ENCODE peak calls at places on chromosome 4, in four cellular contexts. One of them, this sample, is unnamed.

GRCh38 chr4:74038161-74039064 is at the start of gene CXCL3:
- DNase-seq in sigmoid colon: peak; percentile 79
- DNase-seq in esophagus muscularis mucosa: no peak
- DNase-seq in transverse colon: peak; percentile 86
- DNase-seq in this sample: peak; percentile 79

GRCh38 chr4:155208258-155209054 is at the start of gene NPY2R:
- DNase-seq in sigmoid colon: peak; percentile 56
- DNase-seq in esophagus muscularis mucosa: no peak
- DNase-seq in transverse colon: peak; percentile 7
- DNase-seq in this sample: no peak

GRCh38 chr4:150140774-150141400 is 62.6 kb downstream of the DCLK2 start:
- DNase-seq in sigmoid colon: no peak
- DNase-seq in esophagus muscularis mucosa: no peak
- DNase-seq in transverse colon: no peak
- DNase-seq in this sample: no peak

GRCh38 chr4:53640576-53641459 is 49.5 kb upstream of the LNX1 start:
- DNase-seq in sigmoid colon: no peak
- DNase-seq in esophagus muscularis mucosa: no peak
- DNase-seq in transverse colon: no peak
- DNase-seq in this sample: no peak

GRCh38 chr4:7687796-7688195 is 251.9 kb downstream of the AFAP1 start:
- DNase-seq in sigmoid colon: no peak
- DNase-seq in esophagus muscularis mucosa: no peak
- DNase-seq in transverse colon: no peak
- DNase-seq in this sample: no peak

GRCh38 chr4:168648929-168649328 is 152.1 kb downstream of the PALLD start:
- DNase-seq in sigmoid colon: no peak
- DNase-seq in esophagus muscularis mucosa: no peak
- DNase-seq in transverse colon: no peak
- DNase-seq in this sample: no peak

GRCh38 chr4:61588621-61589020 is 388.5 kb downstream of the ADGRL3 start:
- DNase-seq in sigmoid colon: no peak
- DNase-seq in esophagus muscularis mucosa: no peak
- DNase-seq in transverse colon: no peak
- DNase-seq in this sample: no peak

GRCh38 chr4:138242076-138242829 is at the start of gene SLC7A11:
- DNase-seq in sigmoid colon: no peak
- DNase-seq in esophagus muscularis mucosa: no peak
- DNase-seq in transverse colon: peak; percentile 83
- DNase-seq in this sample: no peak

GRCh38 chr4:100372432-100372831 is 145.4 kb downstream of the EMCN start:
- DNase-seq in sigmoid colon: no peak
- DNase-seq in esophagus muscularis mucosa: no peak
- DNase-seq in transverse colon: no peak
- DNase-seq in this sample: no peak

GRCh38 chr4:107857741-107858140 is 33.0 kb downstream of the SGMS2 start:
- DNase-seq in sigmoid colon: no peak
- DNase-seq in esophagus muscularis mucosa: no peak
- DNase-seq in transverse colon: no peak
- DNase-seq in this sample: no peak

GRCh38 chr4:1473718-1474117 is 67.5 kb upstream of the NKX1-1 start:
- DNase-seq in sigmoid colon: peak; percentile 50
- DNase-seq in esophagus muscularis mucosa: no peak
- DNase-seq in transverse colon: no peak
- DNase-seq in this sample: no peak

GRCh38 chr4:86358176-86358701 is 1.6 kb downstream of the MAPK10 start:
- DNase-seq in sigmoid colon: no peak
- DNase-seq in esophagus muscularis mucosa: no peak
- DNase-seq in transverse colon: no peak
- DNase-seq in this sample: no peak

GRCh38 chr4:150123073-150123472 is 44.8 kb downstream of the DCLK2 start:
- DNase-seq in sigmoid colon: no peak
- DNase-seq in esophagus muscularis mucosa: no peak
- DNase-seq in transverse colon: no peak
- DNase-seq in this sample: no peak

GRCh38 chr4:73653695-73654106 is 33.5 kb upstream of the RASSF6 start:
- DNase-seq in sigmoid colon: no peak
- DNase-seq in esophagus muscularis mucosa: no peak
- DNase-seq in transverse colon: peak; percentile 33
- DNase-seq in this sample: no peak

GRCh38 chr4:105569014-105569850 is 16.8 kb downstream of the ARHGEF38 start:
- DNase-seq in sigmoid colon: no peak
- DNase-seq in esophagus muscularis mucosa: no peak
- DNase-seq in transverse colon: no peak
- DNase-seq in this sample: no peak

GRCh38 chr4:80049402-80049801 is 23.6 kb downstream of the ANTXR2 start:
- DNase-seq in sigmoid colon: no peak
- DNase-seq in esophagus muscularis mucosa: no peak
- DNase-seq in transverse colon: no peak
- DNase-seq in this sample: no peak

GRCh38 chr4:169152899-169153298 is 117.9 kb downstream of the SH3RF1 start:
- DNase-seq in sigmoid colon: no peak
- DNase-seq in esophagus muscularis mucosa: no peak
- DNase-seq in transverse colon: no peak
- DNase-seq in this sample: no peak

GRCh38 chr4:142404191-142404611 is 441.9 kb downstream of the INPP4B start:
- DNase-seq in sigmoid colon: no peak
- DNase-seq in esophagus muscularis mucosa: no peak
- DNase-seq in transverse colon: no peak
- DNase-seq in this sample: no peak

GRCh38 chr4:40675166-40675565 is 45.5 kb upstream of the RBM47 start:
- DNase-seq in sigmoid colon: no peak
- DNase-seq in esophagus muscularis mucosa: no peak
- DNase-seq in transverse colon: no peak
- DNase-seq in this sample: no peak

GRCh38 chr4:40665844-40666243 is 36.2 kb upstream of the RBM47 start:
- DNase-seq in sigmoid colon: no peak
- DNase-seq in esophagus muscularis mucosa: no peak
- DNase-seq in transverse colon: no peak
- DNase-seq in this sample: no peak

GRCh38 chr4:40672528-40673522 is 43.2 kb upstream of the RBM47 start:
- DNase-seq in sigmoid colon: no peak
- DNase-seq in esophagus muscularis mucosa: no peak
- DNase-seq in transverse colon: no peak
- DNase-seq in this sample: no peak

GRCh38 chr4:40669504-40669903 is 39.8 kb upstream of the RBM47 start:
- DNase-seq in sigmoid colon: no peak
- DNase-seq in esophagus muscularis mucosa: no peak
- DNase-seq in transverse colon: no peak
- DNase-seq in this sample: no peak
- TF ChIP-seq EP300 in sigmoid colon: no peak
- TF ChIP-seq EP300 in esophagus muscularis mucosa: no peak
- TF ChIP-seq EP300 in transverse colon: no peak
- TF ChIP-seq EP300 in this sample: no peak

DNA sequence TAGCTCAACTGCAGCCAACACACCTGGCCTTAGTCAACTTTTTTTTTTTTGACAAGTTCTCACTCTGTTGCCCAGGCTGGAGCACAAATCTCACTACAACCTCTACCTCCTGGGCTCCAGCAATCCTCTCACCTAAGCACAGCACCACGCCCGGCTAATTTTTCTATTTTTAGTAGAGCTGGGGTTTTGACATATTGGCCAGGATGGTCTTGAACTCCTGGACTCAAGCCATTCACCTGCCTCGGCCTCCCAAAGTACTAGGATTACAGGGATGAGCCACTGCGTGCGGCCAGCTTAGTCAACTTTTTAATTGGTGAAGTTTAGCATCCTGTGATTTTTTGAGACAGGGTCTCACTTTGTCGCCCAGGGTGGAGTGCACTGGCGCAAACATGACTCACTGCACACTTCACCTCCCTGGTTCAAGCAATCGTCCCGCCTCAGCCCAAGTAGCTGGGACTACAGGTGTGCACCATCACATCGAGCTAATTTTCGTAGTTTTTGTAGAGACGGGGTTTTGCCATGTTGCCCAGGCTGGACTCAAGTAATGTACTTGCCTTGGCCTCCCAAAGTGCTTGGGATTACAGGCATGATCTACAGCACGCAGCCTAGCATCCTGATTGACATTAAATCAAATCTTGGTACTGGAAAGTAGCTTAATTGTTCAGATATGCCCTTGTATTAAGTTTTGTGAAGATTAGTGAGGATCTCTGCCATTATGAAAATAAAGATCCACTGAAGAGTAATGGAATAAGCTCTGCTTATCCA is 8.3 kb downstream of the HNRNPDL start:
- DNase-seq in sigmoid colon: no peak
- DNase-seq in esophagus muscularis mucosa: no peak
- DNase-seq in transverse colon: no peak
- DNase-seq in this sample: no peak
- TF ChIP-seq POLR2AphosphoS5 in sigmoid colon: no peak
- TF ChIP-seq POLR2AphosphoS5 in esophagus muscularis mucosa: no peak
- TF ChIP-seq POLR2AphosphoS5 in transverse colon: no peak
- TF ChIP-seq POLR2AphosphoS5 in this sample: no peak

GRCh38 chr4:145722561-145722960 is 42.6 kb downstream of the C4orf51 start:
- DNase-seq in sigmoid colon: no peak
- DNase-seq in esophagus muscularis mucosa: no peak
- DNase-seq in transverse colon: no peak
- DNase-seq in this sample: no peak
- TF ChIP-seq CTCF in sigmoid colon: no peak
- TF ChIP-seq CTCF in esophagus muscularis mucosa: no peak
- TF ChIP-seq CTCF in transverse colon: no peak
- TF ChIP-seq CTCF in this sample: no peak

GRCh38 chr4:68878048-68878447 is 62.3 kb downstream of the UGT2B10 start:
- DNase-seq in sigmoid colon: no peak
- DNase-seq in esophagus muscularis mucosa: no peak
- DNase-seq in transverse colon: no peak
- DNase-seq in this sample: no peak

GRCh38 chr4:68885545-68885944 is 66.1 kb downstream of the UGT2A3 start:
- DNase-seq in sigmoid colon: no peak
- DNase-seq in esophagus muscularis mucosa: no peak
- DNase-seq in transverse colon: no peak
- DNase-seq in this sample: no peak

DNA sequence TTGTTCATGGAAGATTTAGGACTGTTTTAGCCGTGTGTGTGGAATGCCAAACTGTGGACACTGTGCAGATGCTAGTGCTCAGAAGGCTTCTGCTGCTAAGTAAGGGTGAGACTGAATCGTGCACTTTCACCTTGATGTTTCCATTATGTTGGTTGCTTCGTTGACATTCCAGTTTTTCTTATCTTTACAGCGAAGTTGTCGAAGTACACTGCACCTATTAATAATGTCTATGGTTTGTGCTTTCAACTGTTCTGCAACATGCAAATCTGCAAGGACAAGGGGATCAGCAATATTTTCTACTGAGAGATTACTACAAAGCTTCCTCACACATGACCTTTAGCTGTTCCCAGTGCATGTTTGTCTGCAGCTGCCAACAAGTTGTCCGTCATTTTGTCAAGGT is 67.7 kb downstream of the UGT2A3 start:
- DNase-seq in sigmoid colon: no peak
- DNase-seq in esophagus muscularis mucosa: no peak
- DNase-seq in transverse colon: no peak
- DNase-seq in this sample: no peak
- TF ChIP-seq EP300 in sigmoid colon: no peak
- TF ChIP-seq EP300 in esophagus muscularis mucosa: no peak
- TF ChIP-seq EP300 in transverse colon: no peak
- TF ChIP-seq EP300 in this sample: no peak

DNA sequence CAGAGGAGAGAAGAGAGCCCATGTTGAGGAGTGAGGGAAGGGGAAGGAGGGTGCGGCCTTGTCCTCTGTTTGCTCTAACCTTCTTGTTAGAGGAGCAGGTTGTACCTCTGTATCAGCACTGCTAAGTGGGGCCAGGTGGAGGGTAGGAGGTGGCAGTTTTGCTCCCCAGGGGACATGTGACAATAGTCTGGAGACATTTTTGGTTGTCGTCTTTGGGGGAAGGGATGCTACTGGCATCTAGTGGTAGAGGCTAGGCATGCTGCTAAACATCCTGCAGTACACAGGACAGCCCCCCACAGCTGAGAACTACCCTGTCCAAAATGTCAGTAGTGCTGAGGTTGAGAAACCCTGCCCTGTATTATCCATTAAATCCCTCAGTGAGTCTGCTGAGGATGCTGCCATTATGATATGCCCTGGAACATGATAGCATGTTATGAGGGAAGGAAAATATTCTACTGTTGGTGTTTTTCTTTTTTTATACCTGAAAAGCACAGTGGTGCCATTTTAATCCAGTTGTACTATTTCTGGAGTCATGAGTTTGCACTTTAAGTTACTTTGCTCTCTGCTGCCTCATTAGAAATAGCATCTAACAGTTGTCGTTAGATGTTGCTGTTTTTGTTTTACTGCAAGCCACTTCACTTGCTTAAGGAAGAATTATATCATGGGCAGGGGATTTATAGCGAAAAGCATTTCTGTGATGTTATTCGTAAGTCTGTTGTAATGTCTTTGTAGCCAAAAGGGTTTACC is 90.6 kb downstream of the LRP2BP start:
- DNase-seq in sigmoid colon: no peak
- DNase-seq in esophagus muscularis mucosa: no peak
- DNase-seq in transverse colon: peak; percentile 16
- DNase-seq in this sample: no peak
- TF ChIP-seq POLR2AphosphoS5 in sigmoid colon: no peak
- TF ChIP-seq POLR2AphosphoS5 in esophagus muscularis mucosa: no peak
- TF ChIP-seq POLR2AphosphoS5 in transverse colon: no peak
- TF ChIP-seq POLR2AphosphoS5 in this sample: no peak

GRCh38 chr4:98352403-98352802 is 91.2 kb downstream of the RAP1GDS1 start:
- DNase-seq in sigmoid colon: no peak
- DNase-seq in esophagus muscularis mucosa: no peak
- DNase-seq in transverse colon: no peak
- DNase-seq in this sample: no peak
- TF ChIP-seq CTCF in sigmoid colon: no peak
- TF ChIP-seq CTCF in esophagus muscularis mucosa: no peak
- TF ChIP-seq CTCF in transverse colon: no peak
- TF ChIP-seq CTCF in this sample: no peak

GRCh38 chr4:184355111-184355604 is 119.2 kb downstream of the IRF2 start:
- DNase-seq in sigmoid colon: no peak
- DNase-seq in esophagus muscularis mucosa: no peak
- DNase-seq in transverse colon: no peak
- DNase-seq in this sample: no peak

GRCh38 chr4:184357164-184357563 is 117.2 kb downstream of the IRF2 start:
- DNase-seq in sigmoid colon: no peak
- DNase-seq in esophagus muscularis mucosa: no peak
- DNase-seq in transverse colon: no peak
- DNase-seq in this sample: no peak

GRCh38 chr4:184357783-184358182 is 116.6 kb downstream of the IRF2 start:
- DNase-seq in sigmoid colon: no peak
- DNase-seq in esophagus muscularis mucosa: no peak
- DNase-seq in transverse colon: no peak
- DNase-seq in this sample: no peak

GRCh38 chr4:184356366-184356765 is 118.0 kb downstream of the IRF2 start:
- DNase-seq in sigmoid colon: no peak
- DNase-seq in esophagus muscularis mucosa: no peak
- DNase-seq in transverse colon: no peak
- DNase-seq in this sample: no peak

DNA sequence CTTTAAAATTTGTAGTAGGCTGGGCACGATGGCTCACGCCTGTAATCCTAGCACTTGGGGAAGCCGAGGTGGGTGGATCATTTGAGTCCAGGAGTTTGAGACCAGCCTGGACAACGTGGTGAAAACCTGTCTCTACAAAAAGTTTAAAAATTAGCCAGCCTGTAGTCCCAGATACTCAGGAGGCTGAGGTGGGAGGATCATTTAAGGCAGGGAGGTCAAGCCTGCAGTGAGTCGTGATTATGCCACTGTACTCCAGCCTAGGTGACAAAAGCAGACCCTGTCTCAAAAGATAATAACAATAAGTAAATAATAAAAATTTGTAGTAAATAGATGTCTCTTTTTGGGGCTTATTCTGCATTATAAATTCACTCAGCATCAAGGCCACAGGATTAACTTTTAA is 118.5 kb downstream of the IRF2 start:
- DNase-seq in sigmoid colon: no peak
- DNase-seq in esophagus muscularis mucosa: no peak
- DNase-seq in transverse colon: no peak
- DNase-seq in this sample: no peak
- TF ChIP-seq EP300 in sigmoid colon: no peak
- TF ChIP-seq EP300 in esophagus muscularis mucosa: no peak
- TF ChIP-seq EP300 in transverse colon: no peak
- TF ChIP-seq EP300 in this sample: no peak

This sample was measured in suprapubic skin.